ENCODE peak calls at places on chromosome 19, in seven cellular contexts. One of them, this sample, is unnamed.

GRCh38 chr19:23283925-23284324 is 33.7 kb upstream of the ZNF724 start:
- DNase-seq in HepG2: peak; percentile 54
- DNase-seq in SK-N-SH: peak; percentile 67
- DNase-seq in HCT116: peak; percentile 18
- DNase-seq in K562: peak; percentile 23
- DNase-seq in H1: peak; percentile 82
- DNase-seq in GM12878: no peak
- DNase-seq in this sample: peak; percentile 19

GRCh38 chr19:10262771-10263170 is 8.1 kb upstream of the ICAM1 start:
- DNase-seq in GM12878: no peak
- DNase-seq in HCT116: no peak
- DNase-seq in SK-N-SH: no peak
- DNase-seq in K562: no peak
- DNase-seq in H1: no peak
- DNase-seq in HepG2: no peak
- DNase-seq in this sample: no peak

GRCh38 chr19:8680676-8681344 is 17.8 kb downstream of the ACTL9 start:
- DNase-seq in GM12878: no peak
- DNase-seq in SK-N-SH: no peak
- DNase-seq in H1: no peak
- DNase-seq in HCT116: no peak
- DNase-seq in HepG2: no peak
- DNase-seq in K562: no peak
- DNase-seq in this sample: no peak

GRCh38 chr19:12450817-12451216 is 10.0 kb upstream of the ZNF443 start:
- DNase-seq in GM12878: no peak
- DNase-seq in SK-N-SH: no peak
- DNase-seq in H1: no peak
- DNase-seq in HCT116: no peak
- DNase-seq in HepG2: no peak
- DNase-seq in K562: no peak
- DNase-seq in this sample: no peak

GRCh38 chr19:48654299-48655059 is 8.5 kb upstream of the CA11 start:
- DNase-seq in HepG2: no peak
- DNase-seq in GM12878: no peak
- DNase-seq in K562: peak; percentile 53
- DNase-seq in H1: no peak
- DNase-seq in HCT116: no peak
- DNase-seq in SK-N-SH: peak; percentile 74
- DNase-seq in this sample: no peak

GRCh38 chr19:44643605-44644390 is at the start of gene PVR:
- DNase-seq in GM12878: no peak
- DNase-seq in K562: peak; percentile 76
- DNase-seq in SK-N-SH: peak; percentile 95
- DNase-seq in H1: peak; percentile 77
- DNase-seq in HCT116: no peak
- DNase-seq in HepG2: peak; percentile 50
- DNase-seq in this sample: peak; percentile 68

GRCh38 chr19:29694669-29695627 is 20.1 kb downstream of the C19orf12 start:
- DNase-seq in HepG2: peak; percentile 66
- DNase-seq in K562: peak; percentile 70
- DNase-seq in GM12878: no peak
- DNase-seq in HCT116: no peak
- DNase-seq in SK-N-SH: peak; percentile 92
- DNase-seq in H1: peak; percentile 92
- DNase-seq in this sample: peak; percentile 73

GRCh38 chr19:31340059-31341025 is 8.9 kb downstream of the TSHZ3 start:
- DNase-seq in GM12878: no peak
- DNase-seq in H1: peak; percentile 45
- DNase-seq in SK-N-SH: peak; percentile 74
- DNase-seq in HepG2: no peak
- DNase-seq in HCT116: no peak
- DNase-seq in K562: no peak
- DNase-seq in this sample: no peak

GRCh38 chr19:18377026-18377425 is 8.9 kb upstream of the GDF15 start:
- DNase-seq in HepG2: no peak
- DNase-seq in K562: no peak
- DNase-seq in SK-N-SH: no peak
- DNase-seq in HCT116: no peak
- DNase-seq in H1: no peak
- DNase-seq in GM12878: no peak
- DNase-seq in this sample: no peak

GRCh38 chr19:48507911-48508439 is 3.7 kb downstream of the LMTK3 start:
- DNase-seq in HCT116: no peak
- DNase-seq in GM12878: no peak
- DNase-seq in K562: no peak
- DNase-seq in H1: no peak
- DNase-seq in HepG2: no peak
- DNase-seq in SK-N-SH: no peak
- DNase-seq in this sample: no peak

GRCh38 chr19:29303707-29304090 is 90.7 kb upstream of the UQCRFS1 start:
- DNase-seq in H1: no peak
- DNase-seq in GM12878: no peak
- DNase-seq in HepG2: no peak
- DNase-seq in HCT116: no peak
- DNase-seq in K562: no peak
- DNase-seq in SK-N-SH: no peak
- DNase-seq in this sample: no peak

GRCh38 chr19:16435999-16436650 is 35.6 kb downstream of the EPS15L1 start:
- DNase-seq in GM12878: no peak
- DNase-seq in K562: no peak
- DNase-seq in SK-N-SH: no peak
- DNase-seq in HepG2: no peak
- DNase-seq in H1: no peak
- DNase-seq in HCT116: no peak
- DNase-seq in this sample: no peak

GRCh38 chr19:45713141-45713540 is 17.6 kb downstream of the FBXO46 start:
- DNase-seq in HepG2: no peak
- DNase-seq in GM12878: no peak
- DNase-seq in H1: no peak
- DNase-seq in K562: no peak
- DNase-seq in HCT116: no peak
- DNase-seq in SK-N-SH: no peak
- DNase-seq in this sample: no peak

DNA sequence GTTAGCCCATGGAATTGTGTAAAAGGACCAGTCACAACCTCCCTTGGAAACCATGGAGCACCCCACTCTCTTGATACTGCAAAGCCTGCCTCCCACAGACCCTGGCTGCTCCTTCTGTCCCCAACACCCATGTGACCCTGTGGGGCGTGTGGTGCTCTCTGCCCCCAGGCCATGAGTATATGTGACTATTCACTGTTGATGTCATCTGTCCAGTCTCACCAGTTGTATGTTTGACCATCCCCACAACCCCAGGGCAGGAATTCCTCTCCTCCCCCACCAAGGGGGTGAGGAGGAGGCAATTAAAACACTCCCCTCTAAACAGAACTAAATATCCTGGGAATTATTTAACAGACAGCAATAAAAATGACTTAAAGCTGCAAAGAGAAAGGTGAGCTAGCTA is 35.2 kb downstream of the KCTD15 start:
- DNase-seq in HepG2: no peak
- DNase-seq in H1: no peak
- DNase-seq in GM12878: no peak
- DNase-seq in HCT116: no peak
- DNase-seq in SK-N-SH: peak; percentile 30
- DNase-seq in K562: no peak
- DNase-seq in this sample: peak; percentile 90
- TF ChIP-seq JUND in HepG2: no peak
- TF ChIP-seq JUND in H1: no peak
- TF ChIP-seq JUND in GM12878: no peak
- TF ChIP-seq JUND in HCT116: no peak
- TF ChIP-seq JUND in SK-N-SH: no peak
- TF ChIP-seq JUND in K562: no peak
- TF ChIP-seq JUND in this sample: no peak

DNA sequence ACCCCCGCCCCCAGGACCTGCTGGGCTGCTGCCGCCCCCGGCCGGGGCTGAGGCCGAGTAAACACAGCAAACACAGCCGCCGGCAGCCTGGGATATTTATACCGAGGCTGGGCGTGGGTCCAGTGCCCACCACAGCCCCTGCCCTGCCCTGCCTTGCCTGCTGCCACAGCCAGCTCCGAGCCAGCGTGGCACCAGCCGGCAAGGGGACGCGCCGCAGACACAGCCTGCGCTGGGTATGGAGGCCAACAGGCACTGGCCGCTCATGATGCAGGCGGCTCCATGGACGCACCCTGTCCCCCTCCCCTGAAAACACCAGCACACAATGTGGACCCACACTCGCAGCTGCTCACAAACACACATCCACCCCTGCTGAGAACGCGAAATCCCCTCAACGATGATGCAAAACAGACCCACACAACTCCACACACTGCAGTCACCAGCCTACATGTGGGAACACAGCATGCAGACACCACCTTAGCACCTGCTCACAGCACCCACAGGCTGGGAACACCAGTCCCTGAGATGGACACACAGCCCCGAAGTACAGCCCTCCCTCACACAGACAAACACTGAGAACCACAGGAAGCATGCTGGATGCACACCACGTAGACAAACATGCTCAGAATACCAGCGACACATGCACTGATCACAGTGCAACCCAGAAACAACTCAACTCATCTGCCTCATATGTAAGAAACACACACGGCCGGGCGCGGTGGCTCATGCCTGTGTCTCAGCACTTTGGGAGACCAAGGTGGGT is 16.2 kb downstream of the CCDC97 start:
- DNase-seq in GM12878: no peak
- DNase-seq in K562: no peak
- DNase-seq in HepG2: peak; percentile 56
- DNase-seq in HCT116: no peak
- DNase-seq in H1: peak; percentile 53
- DNase-seq in SK-N-SH: peak; percentile 81
- DNase-seq in this sample: peak; percentile 39
- TF ChIP-seq JUND in GM12878: no peak
- TF ChIP-seq JUND in K562: no peak
- TF ChIP-seq JUND in HepG2: peak; percentile 50
- TF ChIP-seq JUND in HCT116: no peak
- TF ChIP-seq JUND in H1: no peak
- TF ChIP-seq JUND in SK-N-SH: no peak
- TF ChIP-seq JUND in this sample: no peak

GRCh38 chr19:58559275-58560006 is 1.0 kb upstream of the UBE2M start:
- DNase-seq in GM12878: peak; percentile 76
- DNase-seq in K562: peak; percentile 95
- DNase-seq in HepG2: peak; percentile 92
- DNase-seq in H1: peak; percentile 90
- DNase-seq in SK-N-SH: peak; percentile 93
- DNase-seq in HCT116: peak; percentile 90
- DNase-seq in this sample: peak; percentile 92

GRCh38 chr19:58561373-58562125 is 3.1 kb upstream of the UBE2M start:
- DNase-seq in K562: no peak
- DNase-seq in GM12878: no peak
- DNase-seq in HCT116: no peak
- DNase-seq in HepG2: no peak
- DNase-seq in H1: no peak
- DNase-seq in SK-N-SH: no peak
- DNase-seq in this sample: no peak

GRCh38 chr19:58558623-58559274 is 338 bp upstream of the UBE2M start:
- DNase-seq in H1: peak; percentile 100
- DNase-seq in HepG2: peak; percentile 95
- DNase-seq in SK-N-SH: peak; percentile 91
- DNase-seq in K562: peak; percentile 81
- DNase-seq in HCT116: peak; percentile 98
- DNase-seq in GM12878: peak; percentile 95
- DNase-seq in this sample: peak; percentile 89

GRCh38 chr19:58560921-58561320 is 2.5 kb upstream of the UBE2M start:
- DNase-seq in K562: no peak
- DNase-seq in SK-N-SH: no peak
- DNase-seq in HCT116: no peak
- DNase-seq in GM12878: no peak
- DNase-seq in H1: no peak
- DNase-seq in HepG2: no peak
- DNase-seq in this sample: no peak

GRCh38 chr19:58560007-58560887 is 1.8 kb upstream of the UBE2M start:
- DNase-seq in HepG2: no peak
- DNase-seq in SK-N-SH: no peak
- DNase-seq in H1: no peak
- DNase-seq in HCT116: no peak
- DNase-seq in GM12878: no peak
- DNase-seq in K562: no peak
- DNase-seq in this sample: no peak
- TF ChIP-seq JUND in HepG2: no peak
- TF ChIP-seq JUND in SK-N-SH: no peak
- TF ChIP-seq JUND in H1: no peak
- TF ChIP-seq JUND in HCT116: no peak
- TF ChIP-seq JUND in GM12878: no peak
- TF ChIP-seq JUND in K562: no peak
- TF ChIP-seq JUND in this sample: no peak

GRCh38 chr19:3401004-3401768 is 34.8 kb downstream of the NFIC start:
- DNase-seq in SK-N-SH: no peak
- DNase-seq in H1: no peak
- DNase-seq in HepG2: no peak
- DNase-seq in HCT116: no peak
- DNase-seq in GM12878: no peak
- DNase-seq in K562: no peak
- DNase-seq in this sample: no peak

GRCh38 chr19:3405261-3405653 is 38.9 kb downstream of the NFIC start:
- DNase-seq in HCT116: no peak
- DNase-seq in K562: no peak
- DNase-seq in SK-N-SH: no peak
- DNase-seq in H1: no peak
- DNase-seq in GM12878: no peak
- DNase-seq in HepG2: no peak
- DNase-seq in this sample: no peak

GRCh38 chr19:3402631-3403443 is 36.5 kb downstream of the NFIC start:
- DNase-seq in SK-N-SH: no peak
- DNase-seq in GM12878: no peak
- DNase-seq in HCT116: no peak
- DNase-seq in HepG2: no peak
- DNase-seq in K562: no peak
- DNase-seq in H1: no peak
- DNase-seq in this sample: no peak

GRCh38 chr19:3404324-3405260 is 38.2 kb downstream of the NFIC start:
- DNase-seq in HCT116: no peak
- DNase-seq in H1: no peak
- DNase-seq in HepG2: no peak
- DNase-seq in K562: no peak
- DNase-seq in GM12878: no peak
- DNase-seq in SK-N-SH: peak; percentile 66
- DNase-seq in this sample: no peak

DNA sequence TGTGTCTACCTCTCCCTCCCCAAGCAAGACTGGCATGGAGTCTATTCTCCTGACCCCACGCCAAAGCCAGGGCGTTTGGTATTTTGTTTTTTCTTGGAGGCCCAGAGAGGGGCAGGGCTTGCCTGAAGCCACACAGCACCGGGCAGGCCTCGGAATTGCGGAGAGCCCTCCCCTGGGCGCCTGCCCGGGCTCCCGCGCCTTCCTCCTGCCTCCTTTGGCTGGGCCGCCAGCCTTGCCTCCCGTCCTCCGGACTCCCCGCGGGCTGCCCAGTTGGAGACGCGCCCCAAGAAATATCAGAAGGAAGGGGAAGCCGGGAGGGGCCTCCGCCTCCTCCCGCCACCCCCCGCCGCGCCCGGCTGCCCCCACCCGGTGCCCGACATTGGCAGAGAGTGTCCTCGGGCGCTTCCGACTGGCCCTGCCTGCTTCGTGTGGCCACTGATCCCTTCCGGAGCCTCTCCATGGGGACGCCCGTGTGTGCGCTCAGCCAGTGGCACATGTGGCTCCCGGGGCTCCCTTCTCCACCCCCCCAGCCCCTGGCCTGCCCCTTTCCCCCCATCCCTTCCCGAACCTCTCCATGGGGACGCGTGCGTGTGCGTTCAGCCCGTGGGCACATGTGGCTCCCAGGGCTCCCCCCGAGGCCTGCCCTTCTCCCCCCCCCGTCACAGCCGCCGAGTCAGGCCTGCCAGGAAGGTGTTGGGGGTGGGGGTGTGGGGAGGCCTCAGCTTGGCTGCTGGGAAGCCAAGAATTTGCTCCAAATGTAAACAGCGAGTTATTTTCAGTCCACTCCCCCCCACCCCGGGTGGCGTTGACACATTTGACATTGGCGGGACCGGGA is 37.3 kb downstream of the NFIC start:
- DNase-seq in HCT116: no peak
- DNase-seq in K562: no peak
- DNase-seq in H1: no peak
- DNase-seq in SK-N-SH: peak; percentile 93
- DNase-seq in HepG2: peak; percentile 48
- DNase-seq in GM12878: no peak
- DNase-seq in this sample: peak; percentile 52
- TF ChIP-seq JUND in HCT116: no peak
- TF ChIP-seq JUND in K562: no peak
- TF ChIP-seq JUND in H1: no peak
- TF ChIP-seq JUND in SK-N-SH: no peak
- TF ChIP-seq JUND in HepG2: no peak
- TF ChIP-seq JUND in GM12878: no peak
- TF ChIP-seq JUND in this sample: no peak

This sample was measured in T47D.